ENCODE peak calls at places on chromosomes 16 and 17, in eight cellular contexts. One of them, this sample, is unnamed.

GRCh38 chr17:75814900-75815373 is 29.3 kb downstream of the UNC13D start:
- DNase-seq in cardiac fibroblast: peak
- DNase-seq in AG04450: peak
- DNase-seq in NB4: no peak
- DNase-seq in lower leg skin: no peak
- DNase-seq in choroid plexus epithelial cell: peak
- DNase-seq in kidney: peak
- DNase-seq in CD8-positive, alpha-beta T cell: no peak
- DNase-seq in this sample: no peak

GRCh38 chr16:56861092-56861610 is 3.9 kb upstream of the SLC12A3 start:
- DNase-seq in lower leg skin: no peak
- DNase-seq in choroid plexus epithelial cell: no peak
- DNase-seq in AG04450: no peak
- DNase-seq in CD8-positive, alpha-beta T cell: no peak
- DNase-seq in kidney: no peak
- DNase-seq in NB4: peak
- DNase-seq in cardiac fibroblast: no peak
- DNase-seq in this sample: no peak

GRCh38 chr17:2965621-2966275 is 97.7 kb downstream of the OR1D5 start:
- DNase-seq in AG04450: no peak
- DNase-seq in cardiac fibroblast: peak
- DNase-seq in lower leg skin: no peak
- DNase-seq in CD8-positive, alpha-beta T cell: no peak
- DNase-seq in choroid plexus epithelial cell: peak
- DNase-seq in NB4: no peak
- DNase-seq in kidney: no peak
- DNase-seq in this sample: peak

GRCh38 chr17:57294075-57294474 is 37.8 kb downstream of the MSI2 start:
- DNase-seq in CD8-positive, alpha-beta T cell: no peak
- DNase-seq in kidney: no peak
- DNase-seq in lower leg skin: no peak
- DNase-seq in cardiac fibroblast: no peak
- DNase-seq in AG04450: no peak
- DNase-seq in choroid plexus epithelial cell: no peak
- DNase-seq in NB4: no peak
- DNase-seq in this sample: no peak

GRCh38 chr17:27907976-27908558 is 14.9 kb upstream of the LYRM9 start:
- DNase-seq in NB4: no peak
- DNase-seq in kidney: no peak
- DNase-seq in choroid plexus epithelial cell: no peak
- DNase-seq in CD8-positive, alpha-beta T cell: no peak
- DNase-seq in AG04450: no peak
- DNase-seq in cardiac fibroblast: no peak
- DNase-seq in lower leg skin: no peak
- DNase-seq in this sample: no peak

GRCh38 chr16:75265911-75266701 is 14.7 kb upstream of the BCAR1 start:
- DNase-seq in CD8-positive, alpha-beta T cell: no peak
- DNase-seq in cardiac fibroblast: peak
- DNase-seq in lower leg skin: peak
- DNase-seq in AG04450: no peak
- DNase-seq in NB4: no peak
- DNase-seq in kidney: peak
- DNase-seq in choroid plexus epithelial cell: peak
- DNase-seq in this sample: peak

GRCh38 chr17:72600934-72601333 is 480.1 kb downstream of the SOX9 start:
- DNase-seq in AG04450: no peak
- DNase-seq in kidney: no peak
- DNase-seq in cardiac fibroblast: peak
- DNase-seq in NB4: no peak
- DNase-seq in CD8-positive, alpha-beta T cell: no peak
- DNase-seq in lower leg skin: no peak
- DNase-seq in choroid plexus epithelial cell: peak
- DNase-seq in this sample: no peak

GRCh38 chr16:86288716-86289294 is 221.5 kb upstream of the FOXF1 start:
- DNase-seq in choroid plexus epithelial cell: no peak
- DNase-seq in kidney: no peak
- DNase-seq in NB4: no peak
- DNase-seq in CD8-positive, alpha-beta T cell: no peak
- DNase-seq in lower leg skin: peak
- DNase-seq in cardiac fibroblast: no peak
- DNase-seq in AG04450: no peak
- DNase-seq in this sample: no peak

GRCh38 chr17:60108712-60109111 is 30.0 kb upstream of the HEATR6 start:
- DNase-seq in cardiac fibroblast: no peak
- DNase-seq in kidney: no peak
- DNase-seq in CD8-positive, alpha-beta T cell: no peak
- DNase-seq in lower leg skin: no peak
- DNase-seq in NB4: no peak
- DNase-seq in AG04450: no peak
- DNase-seq in choroid plexus epithelial cell: no peak
- DNase-seq in this sample: no peak

DNA sequence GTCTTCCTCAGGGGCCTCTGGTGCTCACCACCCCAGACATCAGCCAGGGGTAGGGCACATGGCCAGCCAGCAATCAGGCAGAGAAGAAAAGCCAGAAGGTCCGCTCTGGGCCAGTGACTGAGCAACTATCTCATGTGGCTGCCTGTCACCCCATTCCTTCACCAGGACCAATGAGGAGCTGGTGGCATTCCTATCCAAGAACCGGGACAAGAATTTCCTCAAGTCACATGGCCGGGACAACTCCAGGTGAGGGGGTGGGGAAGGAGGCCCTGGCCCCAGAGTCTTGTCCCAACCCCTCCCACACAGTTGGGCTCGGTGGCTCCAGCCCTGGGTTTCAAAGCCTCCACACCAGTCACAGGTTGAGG is 9.4 kb downstream of the XYLT2 start:
- DNase-seq in NB4: no peak
- DNase-seq in CD8-positive, alpha-beta T cell: no peak
- DNase-seq in cardiac fibroblast: no peak
- DNase-seq in lower leg skin: no peak
- DNase-seq in choroid plexus epithelial cell: no peak
- DNase-seq in AG04450: no peak
- DNase-seq in kidney: no peak
- DNase-seq in this sample: no peak
- H3K4me3 ChIP-seq in NB4: no peak
- H3K4me3 ChIP-seq in CD8-positive, alpha-beta T cell: no peak
- H3K4me3 ChIP-seq in cardiac fibroblast: no peak
- H3K4me3 ChIP-seq in lower leg skin: no peak
- H3K4me3 ChIP-seq in choroid plexus epithelial cell: no peak
- H3K4me3 ChIP-seq in AG04450: no peak
- H3K4me3 ChIP-seq in kidney: no peak
- H3K4me3 ChIP-seq in this sample: no peak

GRCh38 chr17:7883781-7884386 is 4.7 kb upstream of the CHD3 start:
- DNase-seq in choroid plexus epithelial cell: peak
- DNase-seq in cardiac fibroblast: peak
- DNase-seq in CD8-positive, alpha-beta T cell: no peak
- DNase-seq in kidney: no peak
- DNase-seq in NB4: peak
- DNase-seq in AG04450: no peak
- DNase-seq in lower leg skin: peak
- DNase-seq in this sample: no peak

GRCh38 chr17:7881655-7882054 is 6.9 kb upstream of the CHD3 start:
- DNase-seq in cardiac fibroblast: no peak
- DNase-seq in CD8-positive, alpha-beta T cell: no peak
- DNase-seq in AG04450: no peak
- DNase-seq in choroid plexus epithelial cell: peak
- DNase-seq in kidney: no peak
- DNase-seq in NB4: no peak
- DNase-seq in lower leg skin: peak
- DNase-seq in this sample: no peak

GRCh38 chr17:7882068-7882467 is 6.5 kb upstream of the CHD3 start:
- DNase-seq in CD8-positive, alpha-beta T cell: no peak
- DNase-seq in cardiac fibroblast: no peak
- DNase-seq in NB4: no peak
- DNase-seq in choroid plexus epithelial cell: no peak
- DNase-seq in lower leg skin: peak
- DNase-seq in AG04450: no peak
- DNase-seq in kidney: no peak
- DNase-seq in this sample: no peak

GRCh38 chr17:7884581-7885356 is 3.8 kb upstream of the CHD3 start:
- DNase-seq in AG04450: no peak
- DNase-seq in lower leg skin: peak
- DNase-seq in choroid plexus epithelial cell: no peak
- DNase-seq in CD8-positive, alpha-beta T cell: peak
- DNase-seq in NB4: peak
- DNase-seq in kidney: peak
- DNase-seq in cardiac fibroblast: no peak
- DNase-seq in this sample: no peak

GRCh38 chr17:7882629-7883028 is 6.0 kb upstream of the CHD3 start:
- DNase-seq in CD8-positive, alpha-beta T cell: no peak
- DNase-seq in kidney: no peak
- DNase-seq in lower leg skin: peak
- DNase-seq in NB4: no peak
- DNase-seq in choroid plexus epithelial cell: no peak
- DNase-seq in cardiac fibroblast: no peak
- DNase-seq in AG04450: no peak
- DNase-seq in this sample: no peak
- H3K4me3 ChIP-seq in CD8-positive, alpha-beta T cell: no peak
- H3K4me3 ChIP-seq in kidney: no peak
- H3K4me3 ChIP-seq in lower leg skin: no peak
- H3K4me3 ChIP-seq in NB4: no peak
- H3K4me3 ChIP-seq in choroid plexus epithelial cell: no peak
- H3K4me3 ChIP-seq in cardiac fibroblast: no peak
- H3K4me3 ChIP-seq in AG04450: no peak
- H3K4me3 ChIP-seq in this sample: no peak

GRCh38 chr16:30447512-30448226 is 2.0 kb upstream of the SEPHS2 start:
- DNase-seq in kidney: no peak
- DNase-seq in NB4: no peak
- DNase-seq in AG04450: no peak
- DNase-seq in CD8-positive, alpha-beta T cell: no peak
- DNase-seq in cardiac fibroblast: no peak
- DNase-seq in choroid plexus epithelial cell: no peak
- DNase-seq in lower leg skin: no peak
- DNase-seq in this sample: no peak

GRCh38 chr16:30445149-30445407 is 596 bp downstream of the SEPHS2 start:
- DNase-seq in CD8-positive, alpha-beta T cell: no peak
- DNase-seq in AG04450: no peak
- DNase-seq in cardiac fibroblast: no peak
- DNase-seq in kidney: no peak
- DNase-seq in lower leg skin: no peak
- DNase-seq in NB4: no peak
- DNase-seq in choroid plexus epithelial cell: no peak
- DNase-seq in this sample: no peak

GRCh38 chr16:30445408-30446202 is at the start of gene SEPHS2:
- DNase-seq in AG04450: peak
- DNase-seq in NB4: peak
- DNase-seq in choroid plexus epithelial cell: peak
- DNase-seq in kidney: peak
- DNase-seq in cardiac fibroblast: peak
- DNase-seq in lower leg skin: peak
- DNase-seq in CD8-positive, alpha-beta T cell: peak
- DNase-seq in this sample: peak

GRCh38 chr16:30444231-30445148 is 1.2 kb downstream of the SEPHS2 start:
- DNase-seq in NB4: no peak
- DNase-seq in lower leg skin: no peak
- DNase-seq in cardiac fibroblast: no peak
- DNase-seq in CD8-positive, alpha-beta T cell: no peak
- DNase-seq in kidney: no peak
- DNase-seq in choroid plexus epithelial cell: no peak
- DNase-seq in AG04450: no peak
- DNase-seq in this sample: no peak

GRCh38 chr16:30446203-30446595 is 525 bp upstream of the SEPHS2 start:
- DNase-seq in AG04450: no peak
- DNase-seq in NB4: no peak
- DNase-seq in lower leg skin: no peak
- DNase-seq in choroid plexus epithelial cell: no peak
- DNase-seq in kidney: no peak
- DNase-seq in CD8-positive, alpha-beta T cell: no peak
- DNase-seq in cardiac fibroblast: no peak
- DNase-seq in this sample: no peak
- H3K4me3 ChIP-seq in AG04450: peak
- H3K4me3 ChIP-seq in NB4: peak
- H3K4me3 ChIP-seq in lower leg skin: no peak
- H3K4me3 ChIP-seq in choroid plexus epithelial cell: peak
- H3K4me3 ChIP-seq in kidney: peak
- H3K4me3 ChIP-seq in CD8-positive, alpha-beta T cell: peak
- H3K4me3 ChIP-seq in cardiac fibroblast: peak
- H3K4me3 ChIP-seq in this sample: peak

GRCh38 chr17:1710807-1711553 is 803 bp upstream of the TLCD2 start:
- DNase-seq in NB4: no peak
- DNase-seq in kidney: no peak
- DNase-seq in lower leg skin: no peak
- DNase-seq in AG04450: no peak
- DNase-seq in choroid plexus epithelial cell: no peak
- DNase-seq in cardiac fibroblast: peak
- DNase-seq in CD8-positive, alpha-beta T cell: no peak
- DNase-seq in this sample: no peak

GRCh38 chr17:1713160-1713877 is 3.1 kb upstream of the TLCD2 start:
- DNase-seq in AG04450: no peak
- DNase-seq in choroid plexus epithelial cell: no peak
- DNase-seq in CD8-positive, alpha-beta T cell: no peak
- DNase-seq in kidney: no peak
- DNase-seq in lower leg skin: no peak
- DNase-seq in NB4: no peak
- DNase-seq in cardiac fibroblast: no peak
- DNase-seq in this sample: no peak

GRCh38 chr17:1713878-1714487 is 3.8 kb upstream of the TLCD2 start:
- DNase-seq in AG04450: no peak
- DNase-seq in cardiac fibroblast: no peak
- DNase-seq in NB4: no peak
- DNase-seq in kidney: no peak
- DNase-seq in lower leg skin: peak
- DNase-seq in choroid plexus epithelial cell: peak
- DNase-seq in CD8-positive, alpha-beta T cell: no peak
- DNase-seq in this sample: no peak

GRCh38 chr17:1711804-1712203 is 1.6 kb upstream of the TLCD2 start:
- DNase-seq in CD8-positive, alpha-beta T cell: no peak
- DNase-seq in cardiac fibroblast: no peak
- DNase-seq in kidney: no peak
- DNase-seq in lower leg skin: no peak
- DNase-seq in choroid plexus epithelial cell: no peak
- DNase-seq in AG04450: no peak
- DNase-seq in NB4: no peak
- DNase-seq in this sample: no peak

DNA sequence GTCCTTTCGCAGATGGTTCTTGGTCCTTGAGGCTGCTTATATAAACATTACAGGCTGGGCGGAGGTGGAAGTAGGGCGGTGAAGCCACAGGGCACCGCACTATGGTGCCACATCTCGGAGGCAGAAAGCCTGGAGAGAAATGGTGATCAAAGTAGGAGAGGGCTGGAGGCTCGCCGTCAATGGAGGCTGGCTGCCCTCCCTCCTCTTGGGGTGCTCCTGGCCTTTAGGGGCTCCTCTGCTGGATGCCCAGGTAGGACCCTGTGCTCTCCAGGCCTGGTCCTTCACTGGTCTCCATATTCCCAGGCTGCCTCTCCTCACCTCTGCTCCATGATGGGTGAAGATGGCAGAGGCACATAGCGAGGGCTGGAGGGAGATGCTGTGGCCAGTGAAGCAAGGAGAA is 2.1 kb upstream of the TLCD2 start:
- DNase-seq in NB4: no peak
- DNase-seq in choroid plexus epithelial cell: no peak
- DNase-seq in lower leg skin: no peak
- DNase-seq in AG04450: no peak
- DNase-seq in CD8-positive, alpha-beta T cell: no peak
- DNase-seq in kidney: no peak
- DNase-seq in cardiac fibroblast: no peak
- DNase-seq in this sample: no peak
- H3K4me3 ChIP-seq in NB4: no peak
- H3K4me3 ChIP-seq in choroid plexus epithelial cell: peak
- H3K4me3 ChIP-seq in lower leg skin: no peak
- H3K4me3 ChIP-seq in AG04450: peak
- H3K4me3 ChIP-seq in CD8-positive, alpha-beta T cell: no peak
- H3K4me3 ChIP-seq in kidney: no peak
- H3K4me3 ChIP-seq in cardiac fibroblast: no peak
- H3K4me3 ChIP-seq in this sample: no peak

This sample was measured in breast epithelium.